ENCODE peak calls at places on chromosome 1, in four cellular contexts. One of them, this sample, is unnamed.
A peak's percentile ranks its signal among the peaks of the same experiment; 100 is the strongest.

GRCh38 chr1:60265560-60266535 is 192.3 kb upstream of the C1orf87 start:
- DNase-seq in HepG2: peak; percentile 58
- DNase-seq in K562: no peak
- DNase-seq in endothelial cell of umbilical vein: no peak
- DNase-seq in this sample: no peak

GRCh38 chr1:206699626-206700025 is 14.9 kb downstream of the MAPKAPK2 start:
- DNase-seq in K562: no peak
- DNase-seq in HepG2: peak; percentile 74
- DNase-seq in endothelial cell of umbilical vein: no peak
- DNase-seq in this sample: no peak

GRCh38 chr1:112868191-112868590 is 87.8 kb downstream of the SLC16A1 start:
- DNase-seq in HepG2: no peak
- DNase-seq in K562: no peak
- DNase-seq in endothelial cell of umbilical vein: no peak
- DNase-seq in this sample: no peak

GRCh38 chr1:112242470-112242869 is 153.5 kb upstream of the CTTNBP2NL start:
- DNase-seq in HepG2: no peak
- DNase-seq in K562: no peak
- DNase-seq in endothelial cell of umbilical vein: no peak
- DNase-seq in this sample: no peak

GRCh38 chr1:17791055-17791390 is 35.9 kb downstream of the ACTL8 start:
- DNase-seq in endothelial cell of umbilical vein: no peak
- DNase-seq in HepG2: no peak
- DNase-seq in K562: no peak
- DNase-seq in this sample: no peak

GRCh38 chr1:101060992-101061391 is 35.4 kb upstream of the DPH5 start:
- DNase-seq in K562: no peak
- DNase-seq in endothelial cell of umbilical vein: no peak
- DNase-seq in HepG2: no peak
- DNase-seq in this sample: no peak

GRCh38 chr1:235397733-235398132 is 30.5 kb downstream of the TBCE start:
- DNase-seq in endothelial cell of umbilical vein: no peak
- DNase-seq in HepG2: no peak
- DNase-seq in K562: no peak
- DNase-seq in this sample: no peak

GRCh38 chr1:94039514-94039870 is 81.5 kb downstream of the ABCA4 start:
- DNase-seq in K562: peak; percentile 77
- DNase-seq in HepG2: peak; percentile 75
- DNase-seq in endothelial cell of umbilical vein: peak; percentile 88
- DNase-seq in this sample: no peak

GRCh38 chr1:168121314-168122029 is 15.3 kb downstream of the GPR161 start:
- DNase-seq in K562: no peak
- DNase-seq in HepG2: no peak
- DNase-seq in endothelial cell of umbilical vein: no peak
- DNase-seq in this sample: no peak

GRCh38 chr1:35642472-35642955 is 1.2 kb upstream of the PSMB2 start:
- DNase-seq in HepG2: no peak
- DNase-seq in K562: peak; percentile 33
- DNase-seq in endothelial cell of umbilical vein: peak; percentile 6
- DNase-seq in this sample: no peak

GRCh38 chr1:206864939-206865671 is at the start of gene IL20:
- DNase-seq in HepG2: peak; percentile 36
- DNase-seq in K562: peak; percentile 91
- DNase-seq in endothelial cell of umbilical vein: peak; percentile 27
- DNase-seq in this sample: peak; percentile 31

GRCh38 chr1:192445849-192446489 is 129.2 kb downstream of the RGS21 start:
- DNase-seq in endothelial cell of umbilical vein: peak; percentile 71
- DNase-seq in HepG2: peak; percentile 7
- DNase-seq in K562: peak; percentile 36
- DNase-seq in this sample: no peak

GRCh38 chr1:233965856-233966255 is 61.4 kb downstream of the SLC35F3 start:
- DNase-seq in endothelial cell of umbilical vein: no peak
- DNase-seq in HepG2: no peak
- DNase-seq in K562: no peak
- DNase-seq in this sample: no peak

GRCh38 chr1:233627376-233627775 is 13.5 kb downstream of the KCNK1 start:
- DNase-seq in K562: no peak
- DNase-seq in endothelial cell of umbilical vein: no peak
- DNase-seq in HepG2: no peak
- DNase-seq in this sample: no peak

GRCh38 chr1:211241071-211241470 is 18.1 kb upstream of the RCOR3 start:
- DNase-seq in HepG2: no peak
- DNase-seq in K562: no peak
- DNase-seq in endothelial cell of umbilical vein: no peak
- DNase-seq in this sample: no peak

GRCh38 chr1:204684551-204685235 is 845 bp downstream of the LRRN2 start:
- DNase-seq in K562: peak; percentile 56
- DNase-seq in HepG2: no peak
- DNase-seq in endothelial cell of umbilical vein: no peak
- DNase-seq in this sample: no peak

GRCh38 chr1:57586842-57587241 is 163.0 kb upstream of the DAB1 start:
- DNase-seq in HepG2: no peak
- DNase-seq in endothelial cell of umbilical vein: no peak
- DNase-seq in K562: no peak
- DNase-seq in this sample: no peak

GRCh38 chr1:81183157-81183952 is 617.4 kb upstream of the ADGRL2 start:
- DNase-seq in K562: no peak
- DNase-seq in endothelial cell of umbilical vein: no peak
- DNase-seq in HepG2: no peak
- DNase-seq in this sample: no peak

GRCh38 chr1:150557813-150558212 is 8.6 kb downstream of the ADAMTSL4 start:
- DNase-seq in K562: no peak
- DNase-seq in HepG2: no peak
- DNase-seq in endothelial cell of umbilical vein: no peak
- DNase-seq in this sample: no peak

GRCh38 chr1:102191723-102192122 is 195.0 kb upstream of the OLFM3 start:
- DNase-seq in HepG2: peak; percentile 45
- DNase-seq in endothelial cell of umbilical vein: peak; percentile 43
- DNase-seq in K562: no peak
- DNase-seq in this sample: peak; percentile 7

GRCh38 chr1:32991386-32991785 is 26.8 kb upstream of the RNF19B start:
- DNase-seq in endothelial cell of umbilical vein: no peak
- DNase-seq in HepG2: no peak
- DNase-seq in K562: no peak
- DNase-seq in this sample: no peak

GRCh38 chr1:115323366-115324004 is 14.6 kb downstream of the NGF start:
- DNase-seq in endothelial cell of umbilical vein: no peak
- DNase-seq in HepG2: no peak
- DNase-seq in K562: no peak
- DNase-seq in this sample: no peak

GRCh38 chr1:68231627-68232303 is 558 bp downstream of the WLS start:
- DNase-seq in endothelial cell of umbilical vein: peak; percentile 78
- DNase-seq in HepG2: no peak
- DNase-seq in K562: no peak
- DNase-seq in this sample: no peak

GRCh38 chr1:206002833-206003532 is at the start of gene RAB7B:
- DNase-seq in HepG2: no peak
- DNase-seq in endothelial cell of umbilical vein: no peak
- DNase-seq in K562: no peak
- DNase-seq in this sample: no peak

GRCh38 chr1:46221749-46222148 is 18.6 kb downstream of the LURAP1 start:
- DNase-seq in HepG2: peak; percentile 24
- DNase-seq in K562: no peak
- DNase-seq in endothelial cell of umbilical vein: no peak
- DNase-seq in this sample: no peak

GRCh38 chr1:239816090-239816812 is 275.4 kb upstream of the FMN2 start:
- DNase-seq in endothelial cell of umbilical vein: no peak
- DNase-seq in K562: no peak
- DNase-seq in HepG2: peak; percentile 23
- DNase-seq in this sample: no peak

GRCh38 chr1:245184791-245185190 is 30.0 kb downstream of the KIF26B start:
- DNase-seq in endothelial cell of umbilical vein: no peak
- DNase-seq in HepG2: no peak
- DNase-seq in K562: no peak
- DNase-seq in this sample: no peak

GRCh38 chr1:181056560-181056959 is 22.8 kb downstream of the MR1 start:
- DNase-seq in HepG2: no peak
- DNase-seq in K562: no peak
- DNase-seq in endothelial cell of umbilical vein: no peak
- DNase-seq in this sample: no peak
- TF ChIP-seq EZH2 in HepG2: no peak
- TF ChIP-seq EZH2 in K562: no peak
- TF ChIP-seq EZH2 in endothelial cell of umbilical vein: no peak
- TF ChIP-seq EZH2 in this sample: no peak

GRCh38 chr1:230713915-230714764 is at the start of gene AGT:
- DNase-seq in endothelial cell of umbilical vein: no peak
- DNase-seq in K562: no peak
- DNase-seq in HepG2: peak; percentile 95
- DNase-seq in this sample: no peak
- TF ChIP-seq MYC in endothelial cell of umbilical vein: no peak
- TF ChIP-seq MYC in K562: no peak
- TF ChIP-seq MYC in HepG2: peak; percentile 86
- TF ChIP-seq MYC in this sample: no peak

GRCh38 chr1:190475394-190476250 is 2.0 kb downstream of the BRINP3 start:
- DNase-seq in HepG2: no peak
- DNase-seq in K562: no peak
- DNase-seq in endothelial cell of umbilical vein: peak; percentile 22
- DNase-seq in this sample: no peak
- TF ChIP-seq EZH2 in HepG2: no peak
- TF ChIP-seq EZH2 in K562: no peak
- TF ChIP-seq EZH2 in endothelial cell of umbilical vein: peak; percentile 59
- TF ChIP-seq EZH2 in this sample: no peak

DNA sequence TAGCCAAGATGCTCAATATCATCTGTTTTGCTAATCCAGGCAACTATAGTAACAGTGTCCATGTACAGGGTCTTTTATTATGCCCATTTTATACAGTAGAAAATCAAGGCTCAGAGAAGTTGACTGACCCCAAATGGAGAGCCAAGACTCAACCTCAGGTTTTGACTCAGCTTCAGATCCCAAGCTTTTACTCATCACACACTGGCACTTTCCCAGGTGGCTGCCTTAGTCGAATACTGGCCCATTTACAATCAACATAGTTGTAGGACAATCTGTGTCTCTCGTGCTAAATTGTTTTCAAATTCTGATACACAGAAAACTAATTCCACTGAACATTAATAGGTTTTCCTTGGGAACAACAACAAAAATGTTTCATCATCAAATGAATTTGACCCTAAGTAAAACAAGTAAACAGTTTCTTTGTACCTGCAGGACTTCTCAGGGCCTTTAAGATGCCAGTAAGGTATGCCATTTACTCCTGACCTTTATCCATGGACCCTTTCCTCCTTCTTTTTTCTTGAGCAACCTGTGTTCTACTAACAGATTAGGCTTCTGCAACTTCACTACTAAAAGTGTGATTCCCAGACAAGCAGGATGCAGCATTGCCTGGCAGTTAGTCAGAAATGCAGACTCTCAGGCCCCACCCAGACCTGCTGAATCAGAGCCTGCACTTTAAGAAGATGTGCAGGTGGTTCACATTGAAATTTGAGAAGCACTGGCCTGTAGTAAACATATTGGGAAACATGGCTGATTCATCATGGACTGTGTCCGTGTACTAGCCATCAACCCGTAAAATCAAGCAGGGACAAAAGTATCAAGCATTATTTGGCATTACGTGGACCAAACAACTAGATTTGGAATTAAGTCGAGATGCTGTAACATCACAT is 128.8 kb downstream of the RRAGC start:
- DNase-seq in endothelial cell of umbilical vein: no peak
- DNase-seq in HepG2: no peak
- DNase-seq in K562: no peak
- DNase-seq in this sample: no peak
- TF ChIP-seq MYC in endothelial cell of umbilical vein: no peak
- TF ChIP-seq MYC in HepG2: no peak
- TF ChIP-seq MYC in K562: no peak
- TF ChIP-seq MYC in this sample: no peak

GRCh38 chr1:26408604-26409003 is 2.0 kb upstream of the LIN28A start:
- DNase-seq in K562: peak; percentile 66
- DNase-seq in HepG2: peak; percentile 46
- DNase-seq in endothelial cell of umbilical vein: peak; percentile 77
- DNase-seq in this sample: no peak
- TF ChIP-seq EZH2 in K562: no peak
- TF ChIP-seq EZH2 in HepG2: no peak
- TF ChIP-seq EZH2 in endothelial cell of umbilical vein: peak; percentile 82
- TF ChIP-seq EZH2 in this sample: no peak

GRCh38 chr1:173365341-173365740 is 111.8 kb upstream of the PRDX6 start:
- DNase-seq in HepG2: no peak
- DNase-seq in endothelial cell of umbilical vein: no peak
- DNase-seq in K562: no peak
- DNase-seq in this sample: no peak

GRCh38 chr1:173362543-173362942 is 114.6 kb upstream of the PRDX6 start:
- DNase-seq in HepG2: no peak
- DNase-seq in endothelial cell of umbilical vein: no peak
- DNase-seq in K562: no peak
- DNase-seq in this sample: no peak

GRCh38 chr1:173356211-173356762 is 120.8 kb upstream of the PRDX6 start:
- DNase-seq in endothelial cell of umbilical vein: no peak
- DNase-seq in K562: no peak
- DNase-seq in HepG2: no peak
- DNase-seq in this sample: peak; percentile 21

GRCh38 chr1:173364827-173365226 is 112.3 kb upstream of the PRDX6 start:
- DNase-seq in endothelial cell of umbilical vein: no peak
- DNase-seq in HepG2: no peak
- DNase-seq in K562: no peak
- DNase-seq in this sample: no peak

GRCh38 chr1:173360478-173361063 is 116.6 kb upstream of the PRDX6 start:
- DNase-seq in HepG2: peak; percentile 4
- DNase-seq in endothelial cell of umbilical vein: no peak
- DNase-seq in K562: no peak
- DNase-seq in this sample: no peak
- TF ChIP-seq MYC in HepG2: no peak
- TF ChIP-seq MYC in endothelial cell of umbilical vein: no peak
- TF ChIP-seq MYC in K562: no peak
- TF ChIP-seq MYC in this sample: no peak

This sample was measured in GM12878.